ENCODE peak calls at places on chromosome 1, in six cellular contexts. W, M, O, I, A and F are unnamed samples.
A peak's percentile ranks its signal among the peaks of the same experiment; 100 is the strongest.

GRCh38 chr1:59013276-59013927 is 229.6 kb upstream of the JUN start:
- DNase-seq in W (peak; percentile 48), M (no peak), O (peak; percentile 26), I (peak; percentile 68), A (peak; percentile 13), F (no peak)

GRCh38 chr1:119008483-119009299 is 20.5 kb upstream of the TBX15 start:
- DNase-seq in W (no peak), M (peak; percentile 55), O (peak; percentile 77), I (peak; percentile 52), A (no peak), F (peak; percentile 47)

GRCh38 chr1:24450857-24451397 is 35.3 kb downstream of the NIPAL3 start:
- DNase-seq in W (no peak), M (no peak), O (no peak), I (no peak), A (no peak), F (no peak)

GRCh38 chr1:228047183-228047466 is 35.4 kb upstream of the ARF1 start:
- DNase-seq in W (no peak), M (no peak), O (no peak), I (no peak), A (peak; percentile 34), F (no peak)

GRCh38 chr1:35590476-35591040 is 17.4 kb downstream of the TFAP2E start:
- DNase-seq in W (no peak), M (no peak), O (no peak), I (no peak), A (no peak), F (no peak)

GRCh38 chr1:117671781-117672501 is 66.1 kb downstream of the TENT5C start:
- DNase-seq in W (no peak), M (no peak), O (peak; percentile 27), I (peak; percentile 78), A (peak; percentile 48), F (no peak)

GRCh38 chr1:24517898-24518297 is 15.3 kb downstream of the RCAN3 start:
- DNase-seq in W (no peak), M (no peak), O (no peak), I (no peak), A (no peak), F (no peak)

GRCh38 chr1:34800214-34800613 is 7.4 kb downstream of the GJA4 start:
- DNase-seq in W (no peak), M (no peak), O (peak; percentile 5), I (no peak), A (no peak), F (no peak)

GRCh38 chr1:24929876-24930702 is at the start of gene RUNX3:
- DNase-seq in W (no peak), M (peak; percentile 97), O (no peak), I (peak; percentile 40), A (peak; percentile 96), F (peak; percentile 71)

GRCh38 chr1:6834366-6834765 is 49.1 kb downstream of the CAMTA1 start:
- DNase-seq in W (no peak), M (no peak), O (no peak), I (no peak), A (no peak), F (no peak)

GRCh38 chr1:2611034-2611501 is 21.7 kb downstream of the MMEL1 start:
- DNase-seq in W (no peak), M (no peak), O (peak; percentile 13), I (peak; percentile 39), A (no peak), F (no peak)

GRCh38 chr1:15676688-15677661 is 7.1 kb upstream of the PLEKHM2 start:
- DNase-seq in W (no peak), M (no peak), O (no peak), I (no peak), A (no peak), F (no peak)

GRCh38 chr1:36133484-36133883 is 8.5 kb upstream of the COL8A2 start:
- DNase-seq in W (peak; percentile 88), M (no peak), O (peak; percentile 91), I (peak; percentile 97), A (no peak), F (no peak)

GRCh38 chr1:173870252-173871075 is 2.3 kb downstream of the ZBTB37 start:
- DNase-seq in W (no peak), M (peak; percentile 79), O (no peak), I (peak; percentile 69), A (no peak), F (peak; percentile 77)

GRCh38 chr1:101474039-101474665 is 237.3 kb downstream of the S1PR1 start:
- DNase-seq in W (no peak), M (peak; percentile 42), O (no peak), I (no peak), A (no peak), F (peak; percentile 54)

DNA sequence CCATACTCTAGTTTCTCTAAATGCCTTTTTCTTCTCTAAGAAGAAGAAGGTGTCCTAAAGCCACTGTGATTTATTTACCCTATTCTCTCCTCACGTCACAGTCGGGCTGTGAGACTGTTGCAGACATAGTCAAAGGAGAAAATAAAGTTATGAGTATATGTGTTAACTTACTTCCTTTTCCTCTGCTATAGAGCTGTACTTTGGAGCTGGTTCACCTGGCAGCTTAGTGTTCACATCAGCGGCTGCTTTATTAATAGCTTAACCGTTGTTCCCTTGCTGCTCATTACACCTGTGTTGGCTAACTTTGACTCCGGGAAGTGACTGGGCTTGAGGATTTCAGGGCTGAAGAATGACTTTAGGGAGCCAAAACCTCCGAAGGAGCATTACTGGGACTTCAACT is 3.6 kb downstream of the PFKFB2 start:
- DNase-seq in W (no peak), M (no peak), O (no peak), I (no peak), A (no peak), F (no peak)
- H3K4me3 ChIP-seq in W (no peak overlapping the region), M (no peak overlapping the region), O (no peak overlapping the region), I (no peak overlapping the region), A (no peak overlapping the region), F (no peak overlapping the region)

GRCh38 chr1:244226440-244226839 is 175.4 kb downstream of the ZBTB18 start:
- DNase-seq in W (no peak), M (no peak), O (no peak), I (no peak), A (no peak), F (no peak)

GRCh38 chr1:244231572-244232315 is 180.7 kb downstream of the ZBTB18 start:
- DNase-seq in W (no peak), M (no peak), O (peak; percentile 20), I (no peak), A (no peak), F (peak; percentile 73)

GRCh38 chr1:244230470-244230869 is 179.4 kb downstream of the ZBTB18 start:
- DNase-seq in W (no peak), M (no peak), O (no peak), I (no peak), A (no peak), F (no peak)

GRCh38 chr1:244234009-244234643 is 183.0 kb downstream of the ZBTB18 start:
- DNase-seq in W (no peak), M (peak; percentile 39), O (no peak), I (no peak), A (no peak), F (peak; percentile 28)

DNA sequence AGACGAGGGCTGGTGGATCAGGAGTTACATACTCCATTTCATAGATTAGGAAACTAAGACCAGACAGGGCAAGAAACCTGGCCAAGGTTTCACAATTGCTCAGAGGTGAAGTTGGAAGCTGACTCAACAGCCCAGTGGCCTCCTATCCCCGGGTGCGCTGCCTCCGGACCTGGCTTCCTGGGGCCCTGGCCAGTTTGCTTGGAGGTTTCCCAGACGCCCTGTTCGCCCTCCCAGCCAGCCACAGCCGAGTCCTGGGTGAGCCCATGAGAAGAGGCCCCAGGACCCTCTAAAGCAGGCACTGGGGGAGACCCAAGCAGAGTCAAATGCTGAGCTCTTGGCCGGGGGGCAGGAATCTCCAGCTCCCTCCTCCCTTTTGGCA is 180.1 kb downstream of the ZBTB18 start:
- DNase-seq in W (no peak), M (no peak), O (peak; percentile 4), I (no peak), A (no peak), F (no peak)
- H3K4me3 ChIP-seq in W (peak overlapping the region; percentile 32), M (no peak overlapping the region), O (no peak overlapping the region), I (no peak overlapping the region), A (no peak overlapping the region), F (peak overlapping the region; percentile 43)

DNA sequence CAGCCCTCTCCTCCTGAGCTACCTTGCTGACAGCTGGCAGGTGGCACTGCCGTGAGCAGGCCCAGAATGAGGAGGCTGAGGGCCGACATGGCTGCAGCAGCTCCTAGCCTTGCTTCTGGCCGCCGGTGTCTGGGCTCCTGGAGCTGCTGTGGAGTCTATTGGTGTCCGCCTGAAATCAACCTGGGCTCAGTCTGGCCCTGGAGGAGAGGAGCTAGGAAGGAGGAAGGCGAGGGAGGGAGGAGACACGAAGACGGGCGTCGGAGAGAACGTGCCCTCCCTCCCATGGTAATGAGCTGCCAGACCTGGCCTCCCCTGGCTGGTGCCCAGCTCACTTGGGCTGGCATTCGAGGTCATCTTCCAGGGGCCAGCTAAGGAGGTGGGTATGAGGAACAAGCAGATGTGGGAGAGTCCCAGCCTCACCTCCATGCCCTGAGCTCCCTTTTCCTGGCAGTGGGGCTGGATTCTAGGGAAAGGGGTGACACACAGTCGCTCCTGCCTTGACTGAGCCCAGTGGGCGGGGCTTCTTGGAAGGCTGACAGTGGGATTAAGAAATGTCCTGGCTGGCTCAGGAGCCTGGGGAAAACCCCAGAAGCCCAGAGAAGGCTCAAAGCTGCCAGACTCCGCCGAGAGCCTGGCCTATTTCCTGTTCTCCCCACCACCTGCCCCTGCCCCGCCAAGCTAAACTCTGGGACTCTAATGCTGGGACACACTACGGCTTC is at the start of gene PDZK1IP1:
- DNase-seq in W (peak; percentile 12), M (no peak), O (no peak), I (peak; percentile 90), A (no peak), F (no peak)
- H3K4me3 ChIP-seq in W (no peak within 1 kb of the TSS), M (no peak within 1 kb of the TSS), O (no peak within 1 kb of the TSS), I (no peak within 1 kb of the TSS), A (no peak within 1 kb of the TSS), F (no peak within 1 kb of the TSS)

GRCh38 chr1:156421062-156421938 is 52.3 kb downstream of the RHBG start:
- DNase-seq in W (no peak), M (peak; percentile 72), O (peak; percentile 33), I (peak; percentile 78), A (peak; percentile 73), F (peak; percentile 77)
- H3K4me3 ChIP-seq in W (no peak overlapping the region), M (peak overlapping the region; percentile 19), O (no peak overlapping the region), I (no peak overlapping the region), A (peak overlapping the region; percentile 66), F (peak overlapping the region; percentile 61)